ENCODE peak calls at places on chromosomes 12 and 14, in nine cellular contexts. A is stimulated activated effector memory CD8-positive, alpha-beta T cell treated with anti-CD3 and anti-CD28 coated beads, Interleukin-12 subunit alpha, Interleukin-12 subunit beta, amount 100 ng/mL, for 72 hours; D is activated CD8-positive, alpha-beta memory T cell treated with anti-CD3 and anti-CD28 coated beads for 48 hours; Q is A673; Y is breast epithelium; I is iris pigment epithelial cell; N is NCI-H1105; T is sciatic nerve; S is LoVo. J is an unnamed sample.

GRCh38 chr14:67856806-67857205 is 37.2 kb downstream of the RAD51B start:
- DNase-seq in S (no peak), D (no peak), N (no peak), I (peak; percentile 63), Q (no peak), Y (no peak), A (no peak), T (no peak), J (no peak)

GRCh38 chr12:123071401-123072304 is 79.2 kb downstream of the PITPNM2 start:
- DNase-seq in S (no peak), N (no peak), D (no peak), Q (no peak), Y (no peak), T (no peak), I (no peak), A (no peak), J (no peak)

GRCh38 chr12:76670776-76671175 is 93.1 kb upstream of the ZDHHC17 start:
- DNase-seq in A (no peak), S (no peak), N (no peak), D (no peak), Y (no peak), T (no peak), I (peak; percentile 74), Q (peak; percentile 14), J (peak; percentile 12)

GRCh38 chr12:18151036-18151435 is 61.0 kb upstream of the RERGL start:
- DNase-seq in N (no peak), Y (no peak), S (no peak), T (no peak), Q (no peak), I (no peak), A (no peak), D (no peak), J (no peak)

GRCh38 chr12:60070541-60070940 is 474.7 kb downstream of the SLC16A7 start:
- DNase-seq in D (no peak), S (no peak), I (no peak), Y (no peak), A (no peak), N (no peak), Q (no peak), T (no peak), J (no peak)

GRCh38 chr14:93013368-93013719 is 90.4 kb downstream of the CHGA start:
- DNase-seq in T (no peak), A (no peak), S (no peak), Q (no peak), D (no peak), Y (no peak), N (no peak), I (peak; percentile 36), J (peak; percentile 3)

GRCh38 chr12:99250091-99250490 is 397.5 kb upstream of the GARIN6 start:
- DNase-seq in Y (no peak), N (no peak), D (no peak), S (no peak), A (no peak), I (no peak), Q (no peak), T (no peak), J (no peak)

GRCh38 chr14:71328183-71328582 is 420.9 kb downstream of the PCNX1 start:
- DNase-seq in N (no peak), D (no peak), S (no peak), A (no peak), I (no peak), Q (no peak), Y (no peak), T (no peak), J (no peak)